ENCODE peak calls at places on chromosomes 13 and 19, in five cellular contexts. E is left ventricle myocardium inferior, V is A673, Y is lung, I is Peyer's patch. Q is an unnamed sample. For H3K4me1, the result is how much of the 10 kb centered on the place peaks cover.

GRCh38 chr19:35742121-35742724 is at the start of gene IGFLR1:
- DNase-seq in I (peak), E (no peak), V (no peak), Y (no peak), Q (no peak)

GRCh38 chr19:33503791-33504444 is 17.7 kb downstream of the PEPD start:
- DNase-seq in I (no peak), E (no peak), V (no peak), Y (no peak), Q (no peak)

GRCh38 chr13:99380921-99381645 is 73.9 kb upstream of the GPR183 start:
- DNase-seq in V (no peak), Y (no peak), E (no peak), I (peak), Q (no peak)

GRCh38 chr19:41263042-41263849 is 926 bp upstream of the HNRNPUL1 start:
- DNase-seq in V (no peak), I (peak), Y (peak), E (peak), Q (no peak)

GRCh38 chr13:84279166-84279565 is 396.9 kb upstream of the SLITRK1 start:
- DNase-seq in E (no peak), Y (no peak), V (no peak), I (no peak), Q (no peak)

GRCh38 chr19:38229585-38230073 is 5.6 kb upstream of the DPF1 start:
- DNase-seq in V (peak), I (peak), E (peak), Y (peak), Q (peak)

GRCh38 chr19:42096255-42096837 is 20.4 kb downstream of the ZNF574 start:
- DNase-seq in E (no peak), Y (no peak), I (no peak), V (no peak), Q (no peak)

GRCh38 chr13:66675620-66676019 is 554.5 kb downstream of the PCDH9 start:
- DNase-seq in I (no peak), V (no peak), E (no peak), Y (no peak), Q (no peak)

GRCh38 chr19:51698296-51698695 is 5.2 kb downstream of the SPACA6 start:
- DNase-seq in E (no peak), Y (no peak), V (no peak), I (peak), Q (no peak)

GRCh38 chr19:9309974-9310446 is 372 bp upstream of the ZNF699 start:
- DNase-seq in V (peak), I (peak), E (peak), Y (peak), Q (peak)

GRCh38 chr13:44767257-44767656 is 191.1 kb upstream of the TSC22D1 start:
- DNase-seq in Y (no peak), E (no peak), V (no peak), I (no peak), Q (no peak)

GRCh38 chr13:84844473-84844872 is 954.7 kb downstream of the SLITRK6 start:
- DNase-seq in Y (no peak), E (no peak), V (peak), I (no peak), Q (no peak)

GRCh38 chr13:95128045-95128643 is 173.1 kb downstream of the ABCC4 start:
- DNase-seq in V (no peak), E (no peak), Y (no peak), I (no peak), Q (no peak)

GRCh38 chr13:21988624-21989023 is 317.8 kb downstream of the FGF9 start:
- DNase-seq in I (no peak), E (no peak), Y (no peak), V (no peak), Q (no peak)

GRCh38 chr13:77876176-77876575 is 42.5 kb downstream of the EDNRB start:
- DNase-seq in I (no peak), E (no peak), Y (no peak), V (no peak), Q (no peak)

GRCh38 chr19:4233282-4233853 is 4.0 kb downstream of the EBI3 start:
- DNase-seq in E (peak), V (peak), Y (peak), I (peak), Q (no peak)

GRCh38 chr13:91203430-91203829 is 144.1 kb upstream of the MIR17HG start:
- DNase-seq in V (no peak), Y (no peak), I (no peak), E (no peak), Q (no peak)

GRCh38 chr13:43251967-43252366 is 228.6 kb downstream of the DNAJC15 start:
- DNase-seq in I (no peak), Y (no peak), E (no peak), V (no peak), Q (no peak)

GRCh38 chr13:59625121-59625520 is 538.6 kb downstream of the DIAPH3 start:
- DNase-seq in V (no peak), E (no peak), I (no peak), Y (no peak), Q (no peak)

DNA sequence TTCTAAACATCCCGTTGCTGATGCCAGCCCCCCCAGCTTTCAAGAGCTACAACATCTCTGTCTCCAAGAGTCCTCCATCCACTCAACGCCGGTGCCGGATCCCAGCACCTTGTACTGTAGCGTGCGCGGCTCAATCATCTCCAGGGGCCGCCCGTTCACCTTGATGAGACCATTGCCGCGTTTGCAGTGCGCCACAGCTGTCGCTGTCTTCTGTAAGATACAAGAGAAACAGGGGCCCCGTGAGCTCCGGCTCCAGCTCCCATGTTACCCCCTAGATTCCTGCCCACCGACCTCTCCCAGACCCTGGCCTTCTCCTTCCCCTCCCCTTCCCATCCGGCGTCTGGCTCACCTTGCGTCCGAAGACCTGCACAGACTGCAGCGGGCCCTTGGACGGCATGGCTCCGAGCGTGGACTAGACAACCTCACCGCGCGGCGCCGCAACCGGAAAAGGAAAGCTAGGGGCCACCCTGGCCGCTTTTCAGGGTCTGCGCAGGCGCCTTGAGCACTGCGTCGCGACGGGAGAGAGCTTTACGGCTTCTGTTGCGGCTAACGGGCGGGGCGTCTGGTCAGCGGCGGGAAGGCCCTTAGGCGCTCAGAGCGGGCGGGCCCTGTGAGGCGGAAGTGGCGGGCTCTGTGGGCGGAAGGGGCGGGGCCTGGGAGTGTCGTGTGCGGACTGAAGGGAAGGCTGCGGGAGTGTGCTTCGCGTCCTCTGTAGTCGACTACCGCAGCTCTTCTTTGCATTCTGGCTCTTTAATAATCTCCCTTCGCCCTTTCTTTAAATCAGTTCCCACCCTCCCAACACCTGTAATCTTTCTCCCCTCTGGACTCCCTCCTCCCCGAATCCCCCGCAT is at the start of gene RPS16:
- DNase-seq in I (peak), E (peak), Y (peak), V (peak), Q (peak)
- TF ChIP-seq CTCF in I (no peak), E (no peak), Y (no peak), V (no peak), Q (no peak)

DNA sequence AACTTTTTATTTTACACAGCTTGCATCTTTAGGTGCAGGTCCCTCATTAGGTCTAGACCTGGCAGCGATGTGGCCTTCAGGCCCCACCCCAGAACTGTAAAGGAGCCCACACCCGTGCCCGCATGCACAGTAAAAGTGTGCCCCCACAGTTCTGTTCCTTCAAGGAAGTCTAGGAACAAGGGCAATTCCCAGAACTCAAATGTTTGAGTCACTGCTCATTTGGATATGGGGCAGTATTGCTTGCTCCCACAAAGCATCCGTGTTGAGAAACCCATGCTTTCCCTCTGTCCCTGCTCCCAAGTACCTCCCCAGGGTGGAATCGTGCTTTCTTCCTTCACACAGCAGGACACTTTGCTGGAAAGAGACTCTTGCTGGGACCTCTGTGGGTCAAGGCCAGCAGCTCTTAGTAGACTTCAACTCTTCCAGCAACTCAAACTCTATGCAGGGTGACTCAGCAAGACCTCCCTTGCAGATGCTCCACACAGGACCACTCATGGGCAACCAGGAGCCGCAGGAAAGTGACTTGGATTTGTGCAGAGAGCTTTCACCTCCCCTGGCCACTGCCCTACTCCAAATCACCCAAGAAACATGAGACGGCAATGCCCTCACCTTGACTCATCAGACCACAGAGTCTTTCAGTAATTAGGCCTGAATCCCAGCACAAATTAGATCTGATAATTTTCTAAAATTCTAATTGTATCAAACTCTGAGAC is 12.3 kb downstream of the SLC7A1 start:
- DNase-seq in V (no peak), E (no peak), I (no peak), Y (no peak), Q (no peak)
- H3K4me1 ChIP-seq in V (under half), E (under half), I (under half), Y (under half), Q (under half)

GRCh38 chr13:73765651-73766384 is 368.4 kb downstream of the KLF12 start:
- DNase-seq in Y (peak), I (peak), E (peak), V (peak), Q (no peak)
- H3K4me3 ChIP-seq in Y (no peak), I (peak), E (peak), V (peak), Q (no peak)

GRCh38 chr13:20550799-20551198 is 16.2 kb upstream of the IFT88 start:
- DNase-seq in V (no peak), E (no peak), Y (no peak), I (no peak), Q (no peak)
- TF ChIP-seq CTCF in V (no peak), E (no peak), Y (no peak), I (no peak), Q (peak)

GRCh38 chr19:1274852-1275259 is 474 bp upstream of the FAM174C start:
- DNase-seq in Y (no peak), I (no peak), E (no peak), V (peak), Q (no peak)

GRCh38 chr19:1276620-1277007 is 1.3 kb downstream of the FAM174C start:
- DNase-seq in I (no peak), V (no peak), E (no peak), Y (no peak), Q (no peak)

GRCh38 chr19:1274081-1274851 is 1.1 kb upstream of the FAM174C start:
- DNase-seq in Y (no peak), E (no peak), V (no peak), I (no peak), Q (no peak)

GRCh38 chr19:1275976-1276619 is 768 bp downstream of the FAM174C start:
- DNase-seq in I (no peak), V (no peak), Y (no peak), E (no peak), Q (no peak)

DNA sequence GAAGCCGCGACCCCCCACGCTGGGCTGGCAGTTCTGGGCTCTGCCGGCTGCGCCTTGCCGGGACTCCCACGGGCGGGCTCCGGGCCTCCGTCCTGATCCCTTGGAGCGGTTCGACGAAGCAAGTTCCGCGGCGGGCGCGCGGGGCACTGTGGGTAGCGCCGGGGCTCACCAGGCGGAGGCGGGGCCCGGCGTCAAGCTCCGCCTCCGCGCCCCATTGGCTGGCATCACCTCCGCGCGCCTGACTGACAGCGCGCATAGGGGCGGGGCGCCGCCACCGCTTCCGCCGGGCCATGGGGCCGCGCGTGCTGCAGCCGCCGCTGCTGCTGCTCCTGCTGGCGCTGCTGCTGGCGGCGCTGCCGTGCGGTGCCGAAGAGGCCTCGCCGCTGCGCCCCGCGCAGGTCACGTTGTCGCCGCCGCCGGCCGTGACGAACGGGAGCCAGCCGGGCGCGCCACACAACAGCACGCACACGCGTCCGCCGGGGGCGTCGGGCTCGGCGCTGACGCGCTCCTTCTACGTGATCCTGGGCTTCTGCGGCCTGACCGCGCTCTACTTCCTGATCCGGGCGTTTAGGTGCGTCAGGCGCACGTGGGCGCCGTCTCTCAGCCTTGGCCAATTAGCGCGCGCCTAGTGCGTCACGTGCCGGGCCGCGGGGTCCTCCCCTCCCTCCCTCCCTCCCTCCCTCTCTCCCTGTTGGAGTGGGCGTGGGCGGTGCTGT is at the start of gene FAM174C:
- DNase-seq in V (peak), I (peak), E (peak), Y (peak), Q (peak)
- H3K4me1 ChIP-seq in V (half or more), I (half or more), E (half or more), Y (under half), Q (under half)

DNA sequence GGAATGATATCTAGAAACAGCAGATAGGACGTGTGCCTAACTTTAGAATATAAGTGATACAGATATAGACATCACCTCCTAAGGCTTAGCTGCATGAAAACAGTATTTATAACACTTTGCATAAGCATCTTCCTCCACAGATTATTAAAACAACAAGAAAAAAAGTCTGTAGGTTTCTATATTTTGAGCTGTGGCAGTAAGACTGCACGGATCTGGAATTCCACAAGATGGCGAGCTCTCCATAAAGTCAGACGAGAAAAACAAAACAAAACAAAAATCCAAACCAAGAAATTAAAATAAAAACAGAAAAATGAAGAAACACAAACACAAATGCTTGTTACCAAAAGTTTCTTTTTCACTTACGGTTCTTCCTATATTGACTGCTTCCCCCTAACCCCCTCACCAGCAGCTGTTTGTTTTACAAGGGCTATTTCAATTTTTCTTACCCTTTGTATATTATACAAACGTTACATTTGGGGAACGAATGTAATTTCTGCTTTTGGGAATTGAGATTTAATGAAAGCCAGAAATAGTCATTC is 285.8 kb downstream of the MYO16 start:
- DNase-seq in V (peak), I (no peak), E (no peak), Y (no peak), Q (no peak)
- H3K4me3 ChIP-seq in V (peak), I (no peak), E (peak), Y (no peak), Q (no peak)

DNA sequence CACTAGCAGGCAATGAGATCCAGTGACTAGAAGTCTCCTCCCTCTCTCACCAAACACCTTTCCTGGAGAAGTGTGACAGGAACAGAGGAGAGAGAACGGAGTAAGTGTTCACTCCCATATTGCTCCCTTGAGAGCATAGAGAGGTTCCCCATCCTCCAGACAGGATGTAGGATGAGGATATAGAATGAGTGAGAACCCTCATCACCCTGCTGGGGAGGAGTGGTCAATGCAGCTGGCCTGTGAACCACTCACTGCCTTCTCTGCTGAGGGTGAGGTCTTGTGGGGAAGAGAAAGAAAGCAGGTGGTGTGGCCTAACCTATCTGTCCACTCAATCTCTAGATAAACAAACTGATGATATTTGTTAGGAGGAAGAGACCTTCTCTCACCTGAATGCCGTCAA is 386.6 kb downstream of the PCDH20 start:
- DNase-seq in V (peak), E (no peak), I (no peak), Y (no peak), Q (no peak)
- TF ChIP-seq CTCF in V (no peak), E (no peak), I (no peak), Y (no peak), Q (no peak)

GRCh38 chr19:13487985-13488384 is 18.3 kb downstream of the CACNA1A start:
- DNase-seq in E (no peak), V (no peak), Y (no peak), I (no peak), Q (no peak)

GRCh38 chr19:13493516-13494310 is 12.6 kb downstream of the CACNA1A start:
- DNase-seq in V (no peak), E (no peak), I (no peak), Y (no peak), Q (no peak)

DNA sequence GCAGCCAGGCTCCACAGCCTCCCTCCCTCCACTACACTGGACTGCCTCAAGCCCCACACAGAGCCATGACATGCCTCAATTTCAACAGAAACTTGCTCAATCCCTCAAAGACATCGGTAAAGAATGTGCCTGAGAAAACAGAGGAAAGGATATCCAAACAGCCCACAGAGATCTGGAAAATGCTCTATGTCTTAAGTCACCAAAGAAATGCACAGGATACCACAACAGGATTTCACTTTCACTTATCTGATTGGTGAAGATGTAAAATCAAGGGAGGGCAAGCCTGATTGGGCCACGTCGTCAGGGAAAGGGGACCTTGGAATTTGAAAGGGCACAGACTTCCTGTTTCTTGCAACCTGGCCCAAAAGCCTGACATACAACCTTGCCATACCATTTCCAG is 14.2 kb downstream of the CACNA1A start:
- DNase-seq in I (no peak), V (no peak), E (no peak), Y (no peak), Q (no peak)
- H3K4me1 ChIP-seq in I (under half), V (under half), E (under half), Y (under half), Q (under half)